ENCODE peak calls at places on chromosomes 3 and 15, in ten cellular contexts. R is sigmoid colon, Q is thoracic aorta, C is fibroblast of lung, Z is psoas muscle, X is colonic mucosa, V is neural progenitor cell, I is HepG2, H is hepatocyte, L is mammary epithelial cell. J is an unnamed sample. For H3K4me1, the result is how much of the 10 kb centered on the place peaks cover.

GRCh38 chr15:57377478-57377847 is 1.2 kb downstream of the CGNL1 start:
- DNase-seq in R (no peak), Q (no peak), C (no peak), Z (no peak), X (no peak), V (no peak), I (no peak), H (no peak), L (peak), J (no peak)

GRCh38 chr3:113746955-113747718 is at the start of gene ATP6V1A:
- DNase-seq in R (peak), Q (peak), C (peak), Z (peak), X (peak), V (peak), I (peak), H (peak), L (no peak), J (no peak)

GRCh38 chr3:46713048-46713897 is 4.4 kb downstream of the PRSS50 start:
- DNase-seq in R (peak), Q (no peak), C (no peak), Z (no peak), X (no peak), V (no peak), I (no peak), H (no peak), L (no peak), J (peak)

GRCh38 chr15:74631935-74632560 is 16.4 kb downstream of the CLK3 start:
- DNase-seq in R (no peak), Q (no peak), C (peak), Z (peak), X (peak), V (peak), I (peak), H (peak), L (peak), J (no peak)

GRCh38 chr3:136543385-136543784 is 208.8 kb downstream of the STAG1 start:
- DNase-seq in R (no peak), Q (no peak), C (no peak), Z (no peak), X (no peak), V (no peak), I (no peak), H (no peak), L (peak), J (no peak)

GRCh38 chr15:81257435-81257834 is 60.8 kb downstream of the IL16 start:
- DNase-seq in R (no peak), Q (no peak), C (no peak), Z (no peak), X (no peak), V (no peak), I (no peak), H (no peak), L (no peak), J (no peak)

GRCh38 chr3:141260131-141260927 is 28.7 kb downstream of the PXYLP1 start:
- DNase-seq in R (no peak), Q (no peak), C (no peak), Z (no peak), X (no peak), V (peak), I (no peak), H (no peak), L (no peak), J (no peak)

GRCh38 chr3:61894988-61895935 is 333.9 kb downstream of the PTPRG start:
- DNase-seq in R (peak), Q (peak), C (peak), Z (peak), X (peak), V (no peak), I (peak), H (peak), L (peak), J (peak)

GRCh38 chr3:150149651-150150051 is 179.0 kb upstream of the PFN2 start:
- DNase-seq in R (no peak), Q (no peak), C (peak), Z (no peak), X (no peak), V (no peak), I (no peak), H (peak), L (peak), J (no peak)

GRCh38 chr3:186166036-186166435 is 57.1 kb upstream of the ETV5 start:
- DNase-seq in R (no peak), Q (no peak), C (no peak), Z (no peak), X (no peak), V (no peak), I (no peak), H (no peak), L (no peak), J (no peak)

GRCh38 chr15:78766041-78766440 is 45.2 kb downstream of the ADAMTS7 start:
- DNase-seq in R (peak), Q (no peak), C (no peak), Z (peak), X (no peak), V (no peak), I (no peak), H (no peak), L (no peak), J (no peak)

GRCh38 chr3:25097023-25097422 is 331.0 kb upstream of the RARB start:
- DNase-seq in R (no peak), Q (no peak), C (peak), Z (no peak), X (no peak), V (no peak), I (no peak), H (no peak), L (no peak), J (no peak)

GRCh38 chr3:39849992-39850706 is 40.7 kb downstream of the MYRIP start:
- DNase-seq in R (no peak), Q (no peak), C (no peak), Z (no peak), X (no peak), V (no peak), I (no peak), H (no peak), L (no peak), J (no peak)

GRCh38 chr3:66486187-66486586 is 14.6 kb downstream of the LRIG1 start:
- DNase-seq in R (no peak), Q (no peak), C (peak), Z (no peak), X (no peak), V (no peak), I (no peak), H (no peak), L (no peak), J (no peak)

GRCh38 chr3:12886736-12887135 is 45.4 kb upstream of the RPL32 start:
- DNase-seq in R (no peak), Q (no peak), C (no peak), Z (peak), X (no peak), V (no peak), I (no peak), H (no peak), L (no peak), J (no peak)

GRCh38 chr15:48388017-48388936 is 57.0 kb downstream of the DUT start:
- DNase-seq in R (no peak), Q (no peak), C (peak), Z (no peak), X (no peak), V (no peak), I (no peak), H (peak), L (no peak), J (no peak)

GRCh38 chr15:95919460-95919859 is 411.0 kb upstream of the NR2F2 start:
- DNase-seq in R (no peak), Q (no peak), C (peak), Z (no peak), X (no peak), V (no peak), I (no peak), H (no peak), L (no peak), J (no peak)

GRCh38 chr3:102573483-102574028 is 138.7 kb downstream of the ZPLD1 start:
- DNase-seq in R (no peak), Q (no peak), C (no peak), Z (no peak), X (no peak), V (no peak), I (no peak), H (no peak), L (no peak), J (no peak)

GRCh38 chr3:17032407-17033034 is 147.8 kb downstream of the PLCL2 start:
- DNase-seq in R (no peak), Q (no peak), C (peak), Z (no peak), X (peak), V (peak), I (peak), H (peak), L (no peak), J (no peak)

GRCh38 chr3:34758630-34759261 is 880.6 kb upstream of the ARPP21 start:
- DNase-seq in R (no peak), Q (no peak), C (no peak), Z (no peak), X (no peak), V (no peak), I (no peak), H (no peak), L (no peak), J (no peak)

GRCh38 chr15:62390793-62391543 is 225.9 kb upstream of the C2CD4B start:
- DNase-seq in R (peak), Q (no peak), C (peak), Z (peak), X (peak), V (peak), I (peak), H (peak), L (peak), J (no peak)

GRCh38 chr3:66644549-66644948 is 143.7 kb upstream of the LRIG1 start:
- DNase-seq in R (no peak), Q (no peak), C (no peak), Z (no peak), X (no peak), V (no peak), I (no peak), H (no peak), L (no peak), J (no peak)

GRCh38 chr3:12288466-12289129 is at the start of gene PPARG:
- DNase-seq in R (no peak), Q (no peak), C (peak), Z (peak), X (peak), V (peak), I (peak), H (peak), L (no peak), J (no peak)

GRCh38 chr3:9779721-9780450 is 10.1 kb upstream of the CAMK1 start:
- DNase-seq in R (no peak), Q (no peak), C (no peak), Z (no peak), X (no peak), V (no peak), I (no peak), H (no peak), L (no peak), J (no peak)

GRCh38 chr3:159938712-159939111 is 49.9 kb upstream of the IL12A start:
- DNase-seq in R (no peak), Q (no peak), C (peak), Z (no peak), X (no peak), V (no peak), I (no peak), H (no peak), L (peak), J (no peak)

GRCh38 chr3:14725564-14726420 is 50.9 kb downstream of the C3orf20 start:
- DNase-seq in R (peak), Q (no peak), C (peak), Z (peak), X (peak), V (no peak), I (no peak), H (peak), L (no peak), J (no peak)

GRCh38 chr15:72233759-72234158 is 2.8 kb upstream of the PKM start:
- DNase-seq in R (no peak), Q (no peak), C (no peak), Z (no peak), X (no peak), V (no peak), I (no peak), H (no peak), L (no peak), J (no peak)

GRCh38 chr3:46356909-46357308 is 3.0 kb downstream of the CCR2 start:
- DNase-seq in R (no peak), Q (no peak), C (no peak), Z (no peak), X (no peak), V (no peak), I (no peak), H (no peak), L (no peak), J (no peak)

GRCh38 chr3:131917006-131917405 is 117.8 kb downstream of the CPNE4 start:
- DNase-seq in R (no peak), Q (no peak), C (peak), Z (no peak), X (no peak), V (no peak), I (no peak), H (no peak), L (peak), J (no peak)

GRCh38 chr15:50798684-50799083 is 33.2 kb upstream of the SPPL2A start:
- DNase-seq in R (no peak), Q (no peak), C (peak), Z (peak), X (peak), V (no peak), I (no peak), H (peak), L (peak), J (no peak)

GRCh38 chr15:83956887-83957286 is 278.7 kb upstream of the GOLGA6L4 start:
- DNase-seq in R (no peak), Q (no peak), C (no peak), Z (no peak), X (no peak), V (no peak), I (no peak), H (peak), L (no peak), J (no peak)

GRCh38 chr15:85094685-85095084 is 113.0 kb downstream of the PDE8A start:
- DNase-seq in R (no peak), Q (no peak), C (peak), Z (no peak), X (no peak), V (no peak), I (no peak), H (no peak), L (peak), J (no peak)

GRCh38 chr3:89107461-89108035 is at the start of gene EPHA3:
- DNase-seq in R (peak), Q (no peak), C (peak), Z (peak), X (peak), V (peak), I (peak), H (peak), L (peak), J (no peak)
- TF ChIP-seq CTCF in R (no peak), Q (no peak), C (no peak), Z (no peak), X (no peak), V (no peak), I (no peak), H (no peak), L (no peak), J (no peak)

DNA sequence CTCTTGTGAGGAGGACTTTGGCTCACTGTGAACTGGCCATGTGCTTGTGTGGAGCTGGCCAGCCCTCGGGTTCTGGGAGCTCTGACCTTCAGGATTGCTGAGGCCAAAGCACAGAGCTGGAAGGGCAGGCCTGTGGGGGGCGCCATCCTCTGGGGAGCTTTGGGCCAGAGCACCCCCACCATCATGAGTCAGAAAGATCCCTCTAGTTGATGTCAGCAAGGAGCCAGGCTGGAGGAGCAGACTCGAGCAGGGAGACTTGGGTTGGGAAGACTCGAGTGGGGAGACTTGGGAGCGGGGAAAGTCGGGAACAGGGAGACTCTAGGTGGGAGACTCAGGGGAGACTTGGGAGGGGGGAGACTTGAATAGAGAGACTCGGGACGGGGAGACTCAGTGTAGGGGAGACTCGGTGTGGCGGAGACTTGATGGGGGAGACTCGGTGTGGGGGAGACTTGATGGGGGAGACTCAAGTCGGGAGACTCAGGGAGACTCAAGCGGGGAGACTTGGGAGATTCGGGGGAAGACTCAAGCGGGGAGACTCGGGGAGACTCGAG is 37.7 kb upstream of the PLXNA1 start:
- DNase-seq in R (peak), Q (no peak), C (no peak), Z (no peak), X (no peak), V (no peak), I (no peak), H (no peak), L (no peak), J (no peak)
- H3K4me1 ChIP-seq in R (under half), Q (under half), C (under half), Z (under half), X (under half), V (under half), I (under half), H (under half), L (under half), J (under half)

DNA sequence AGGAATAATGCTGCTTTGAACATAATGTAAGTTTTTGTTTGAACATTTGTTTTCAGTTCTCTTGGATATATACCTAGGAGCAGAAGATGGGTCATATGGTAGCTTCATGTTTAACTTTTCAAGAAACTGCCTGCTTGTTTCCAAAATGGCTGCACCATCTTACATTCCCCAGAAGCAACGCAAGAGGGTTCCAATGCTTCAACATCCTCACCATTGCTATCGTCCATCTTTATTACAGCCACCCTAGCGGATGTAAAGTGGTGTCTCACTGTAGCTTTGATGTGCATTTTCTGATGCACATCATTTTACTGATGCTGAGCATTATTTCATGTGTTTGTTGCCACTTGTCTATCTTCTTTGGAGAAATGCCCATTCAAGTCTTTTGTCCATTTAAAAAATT is 46.4 kb upstream of the GATA2 start:
- DNase-seq in R (no peak), Q (no peak), C (no peak), Z (no peak), X (no peak), V (no peak), I (no peak), H (no peak), L (no peak), J (no peak)
- TF ChIP-seq CTCF in R (no peak), Q (no peak), C (no peak), Z (no peak), X (no peak), V (no peak), I (no peak), H (no peak), L (no peak), J (no peak)

GRCh38 chr3:52536369-52537164 is at the start of gene UQCC5:
- DNase-seq in R (peak), Q (peak), C (peak), Z (peak), X (peak), V (peak), I (peak), H (peak), L (peak), J (peak)

GRCh38 chr3:52537165-52537635 is 795 bp downstream of the UQCC5 start:
- DNase-seq in R (no peak), Q (no peak), C (no peak), Z (no peak), X (no peak), V (no peak), I (no peak), H (no peak), L (no peak), J (peak)

GRCh38 chr3:52536112-52536368 is 365 bp upstream of the UQCC5 start:
- DNase-seq in R (no peak), Q (no peak), C (no peak), Z (no peak), X (no peak), V (no peak), I (no peak), H (no peak), L (no peak), J (no peak)

GRCh38 chr3:52539010-52539653 is 2.7 kb downstream of the UQCC5 start:
- DNase-seq in R (no peak), Q (no peak), C (no peak), Z (no peak), X (no peak), V (no peak), I (no peak), H (no peak), L (no peak), J (no peak)

GRCh38 chr3:52537726-52538421 is 1.5 kb downstream of the UQCC5 start:
- DNase-seq in R (no peak), Q (no peak), C (no peak), Z (no peak), X (peak), V (no peak), I (no peak), H (no peak), L (no peak), J (no peak)
- H3K4me1 ChIP-seq in R (under half), Q (under half), C (under half), Z (under half), X (under half), V (under half), I (half or more), H (under half), L (under half), J (under half)

GRCh38 chr3:196931828-196932587 is 10.3 kb downstream of the NCBP2 start:
- DNase-seq in R (no peak), Q (no peak), C (no peak), Z (no peak), X (no peak), V (no peak), I (no peak), H (no peak), L (no peak), J (no peak)
- TF ChIP-seq CTCF in R (no peak), Q (no peak), C (no peak), Z (no peak), X (no peak), V (no peak), I (no peak), H (no peak), L (no peak), J (no peak)